ENCODE peak calls at places on chromosomes 4 and X, in ten cellular contexts. I, J, M, G, Y, E, H, L, V and N are unnamed samples.

GRCh38 chrX:19865567-19866363 is 21.6 kb downstream of the SH3KBP1 start:
- DNase-seq in I (no peak), J (no peak), M (no peak), G (no peak), Y (no peak), E (no peak), H (no peak), L (no peak), V (peak; percentile 17), N (no peak)

GRCh38 chrX:2430265-2430825 is 70.4 kb downstream of the DHRSX start:
- DNase-seq in I (no peak), J (peak; percentile 7), M (peak; percentile 50), G (no peak), Y (no peak), E (no peak), H (peak; percentile 41), L (no peak), V (no peak), N (no peak)

GRCh38 chr4:153750197-153750817 is 9.5 kb downstream of the RNF175 start:
- DNase-seq in I (peak; percentile 28), J (peak; percentile 62), M (peak; percentile 68), G (peak; percentile 77), Y (peak; percentile 54), E (peak; percentile 19), H (peak; percentile 84), L (peak; percentile 50), V (peak; percentile 43), N (peak; percentile 67)

GRCh38 chrX:6024204-6024603 is 204.5 kb downstream of the NLGN4X start:
- DNase-seq in I (no peak), J (no peak), M (peak; percentile 89), G (no peak), Y (no peak), E (no peak), H (peak; percentile 83), L (no peak), V (no peak), N (no peak)

GRCh38 chr4:129113919-129114318 is 18.0 kb downstream of the C4orf33 start:
- DNase-seq in I (no peak), J (no peak), M (no peak), G (no peak), Y (no peak), E (no peak), H (no peak), L (no peak), V (no peak), N (no peak)

GRCh38 chrX:48957477-48957826 is at the start of gene OTUD5:
- DNase-seq in I (peak; percentile 70), J (peak; percentile 77), M (no peak), G (peak; percentile 52), Y (no peak), E (no peak), H (no peak), L (peak; percentile 81), V (no peak), N (no peak)

GRCh38 chrX:153412746-153413720 is 1.8 kb downstream of the ZFP92 start:
- DNase-seq in I (no peak), J (no peak), M (no peak), G (peak; percentile 2), Y (no peak), E (no peak), H (no peak), L (no peak), V (no peak), N (no peak)

GRCh38 chr4:123449780-123450179 is 53.2 kb downstream of the SPRY1 start:
- DNase-seq in I (no peak), J (no peak), M (peak; percentile 39), G (no peak), Y (no peak), E (peak; percentile 43), H (peak; percentile 20), L (no peak), V (no peak), N (no peak)

GRCh38 chr4:134650461-134650860 is 448.9 kb upstream of the PABPC4L start:
- DNase-seq in I (no peak), J (no peak), M (no peak), G (no peak), Y (no peak), E (no peak), H (no peak), L (no peak), V (no peak), N (no peak)

GRCh38 chr4:51870441-51871188 is 27.7 kb downstream of the DCUN1D4 start:
- DNase-seq in I (no peak), J (no peak), M (no peak), G (no peak), Y (no peak), E (no peak), H (peak; percentile 14), L (no peak), V (no peak), N (no peak)

GRCh38 chr4:138911903-138912713 is 103.5 kb upstream of the NOCT start:
- DNase-seq in I (no peak), J (no peak), M (peak; percentile 45), G (no peak), Y (no peak), E (no peak), H (no peak), L (peak; percentile 97), V (no peak), N (no peak)

GRCh38 chr4:78396613-78397291 is 154.8 kb upstream of the ANXA3 start:
- DNase-seq in I (no peak), J (no peak), M (no peak), G (no peak), Y (no peak), E (no peak), H (no peak), L (no peak), V (no peak), N (no peak)